ENCODE peak calls at places on chromosomes 1 and 21, in eight cellular contexts. One of them, this sample, is unnamed.

GRCh38 chr1:157842939-157843338 is 1.3 kb upstream of the CD5L start:
- DNase-seq in lower leg skin: no peak
- DNase-seq in upper lobe of right lung: no peak
- DNase-seq in GM23248: no peak
- DNase-seq in CD8-positive, alpha-beta T cell: no peak
- DNase-seq in HFF-Myc: no peak
- DNase-seq in left ventricle myocardium inferior: no peak
- DNase-seq in fibroblast of lung: no peak
- DNase-seq in this sample: no peak

GRCh38 chr1:158999301-159000069 is 10.2 kb upstream of the IFI16 start:
- DNase-seq in HFF-Myc: peak
- DNase-seq in lower leg skin: peak
- DNase-seq in GM23248: peak
- DNase-seq in CD8-positive, alpha-beta T cell: no peak
- DNase-seq in left ventricle myocardium inferior: peak
- DNase-seq in fibroblast of lung: peak
- DNase-seq in upper lobe of right lung: no peak
- DNase-seq in this sample: peak

GRCh38 chr1:195939844-195940243 is 668.4 kb downstream of the KCNT2 start:
- DNase-seq in GM23248: peak
- DNase-seq in fibroblast of lung: no peak
- DNase-seq in HFF-Myc: no peak
- DNase-seq in lower leg skin: no peak
- DNase-seq in left ventricle myocardium inferior: no peak
- DNase-seq in CD8-positive, alpha-beta T cell: no peak
- DNase-seq in upper lobe of right lung: no peak
- DNase-seq in this sample: no peak

GRCh38 chr1:25109527-25109926 is 122.8 kb downstream of the SYF2 start:
- DNase-seq in fibroblast of lung: no peak
- DNase-seq in HFF-Myc: no peak
- DNase-seq in upper lobe of right lung: no peak
- DNase-seq in GM23248: no peak
- DNase-seq in lower leg skin: no peak
- DNase-seq in CD8-positive, alpha-beta T cell: no peak
- DNase-seq in left ventricle myocardium inferior: no peak
- DNase-seq in this sample: no peak

GRCh38 chr1:24946861-24947658 is 17.0 kb upstream of the RUNX3 start:
- DNase-seq in fibroblast of lung: peak
- DNase-seq in GM23248: peak
- DNase-seq in CD8-positive, alpha-beta T cell: no peak
- DNase-seq in HFF-Myc: no peak
- DNase-seq in upper lobe of right lung: no peak
- DNase-seq in left ventricle myocardium inferior: no peak
- DNase-seq in lower leg skin: no peak
- DNase-seq in this sample: no peak

GRCh38 chr1:156601892-156602291 is 613 bp upstream of the GPATCH4 start:
- DNase-seq in upper lobe of right lung: peak
- DNase-seq in GM23248: no peak
- DNase-seq in left ventricle myocardium inferior: no peak
- DNase-seq in lower leg skin: no peak
- DNase-seq in HFF-Myc: no peak
- DNase-seq in fibroblast of lung: no peak
- DNase-seq in CD8-positive, alpha-beta T cell: no peak
- DNase-seq in this sample: no peak

GRCh38 chr1:145425436-145426029 is at the start of gene NBPF20:
- DNase-seq in GM23248: peak
- DNase-seq in lower leg skin: peak
- DNase-seq in fibroblast of lung: peak
- DNase-seq in left ventricle myocardium inferior: peak
- DNase-seq in CD8-positive, alpha-beta T cell: peak
- DNase-seq in upper lobe of right lung: peak
- DNase-seq in HFF-Myc: no peak
- DNase-seq in this sample: peak

GRCh38 chr1:239218296-239218695 is 168.1 kb upstream of the CHRM3 start:
- DNase-seq in upper lobe of right lung: no peak
- DNase-seq in lower leg skin: no peak
- DNase-seq in GM23248: no peak
- DNase-seq in HFF-Myc: no peak
- DNase-seq in fibroblast of lung: no peak
- DNase-seq in CD8-positive, alpha-beta T cell: no peak
- DNase-seq in left ventricle myocardium inferior: no peak
- DNase-seq in this sample: no peak

GRCh38 chr1:198121058-198121829 is 35.6 kb upstream of the NEK7 start:
- DNase-seq in GM23248: peak
- DNase-seq in lower leg skin: no peak
- DNase-seq in left ventricle myocardium inferior: no peak
- DNase-seq in fibroblast of lung: peak
- DNase-seq in CD8-positive, alpha-beta T cell: no peak
- DNase-seq in upper lobe of right lung: no peak
- DNase-seq in HFF-Myc: peak
- DNase-seq in this sample: no peak

GRCh38 chr1:28518745-28519341 is 13.0 kb downstream of the RCC1 start:
- DNase-seq in lower leg skin: no peak
- DNase-seq in left ventricle myocardium inferior: no peak
- DNase-seq in CD8-positive, alpha-beta T cell: peak
- DNase-seq in HFF-Myc: no peak
- DNase-seq in fibroblast of lung: no peak
- DNase-seq in upper lobe of right lung: no peak
- DNase-seq in GM23248: peak
- DNase-seq in this sample: no peak

GRCh38 chr1:203189951-203190352 is 3.4 kb upstream of the CHI3L1 start:
- DNase-seq in fibroblast of lung: peak
- DNase-seq in lower leg skin: peak
- DNase-seq in GM23248: no peak
- DNase-seq in upper lobe of right lung: peak
- DNase-seq in HFF-Myc: no peak
- DNase-seq in CD8-positive, alpha-beta T cell: no peak
- DNase-seq in left ventricle myocardium inferior: no peak
- DNase-seq in this sample: no peak

GRCh38 chr1:193058529-193059281 is 455 bp downstream of the UCHL5 start:
- DNase-seq in fibroblast of lung: peak
- DNase-seq in left ventricle myocardium inferior: peak
- DNase-seq in HFF-Myc: no peak
- DNase-seq in CD8-positive, alpha-beta T cell: peak
- DNase-seq in GM23248: peak
- DNase-seq in upper lobe of right lung: peak
- DNase-seq in lower leg skin: peak
- DNase-seq in this sample: peak

GRCh38 chr1:226095286-226095685 is 32.8 kb downstream of the H3-3A start:
- DNase-seq in fibroblast of lung: no peak
- DNase-seq in CD8-positive, alpha-beta T cell: no peak
- DNase-seq in upper lobe of right lung: peak
- DNase-seq in left ventricle myocardium inferior: no peak
- DNase-seq in GM23248: no peak
- DNase-seq in lower leg skin: peak
- DNase-seq in HFF-Myc: no peak
- DNase-seq in this sample: no peak

GRCh38 chr21:36818051-36818450 is 119.1 kb downstream of the SIM2 start:
- DNase-seq in upper lobe of right lung: no peak
- DNase-seq in fibroblast of lung: no peak
- DNase-seq in lower leg skin: no peak
- DNase-seq in left ventricle myocardium inferior: no peak
- DNase-seq in GM23248: no peak
- DNase-seq in HFF-Myc: no peak
- DNase-seq in CD8-positive, alpha-beta T cell: no peak
- DNase-seq in this sample: no peak

GRCh38 chr21:36820176-36821031 is 121.5 kb downstream of the SIM2 start:
- DNase-seq in left ventricle myocardium inferior: no peak
- DNase-seq in CD8-positive, alpha-beta T cell: no peak
- DNase-seq in HFF-Myc: no peak
- DNase-seq in GM23248: no peak
- DNase-seq in lower leg skin: no peak
- DNase-seq in upper lobe of right lung: no peak
- DNase-seq in fibroblast of lung: peak
- DNase-seq in this sample: no peak

GRCh38 chr21:36813071-36813470 is 114.2 kb downstream of the SIM2 start:
- DNase-seq in CD8-positive, alpha-beta T cell: no peak
- DNase-seq in GM23248: peak
- DNase-seq in fibroblast of lung: no peak
- DNase-seq in left ventricle myocardium inferior: no peak
- DNase-seq in upper lobe of right lung: no peak
- DNase-seq in lower leg skin: no peak
- DNase-seq in HFF-Myc: no peak
- DNase-seq in this sample: no peak

GRCh38 chr21:36815284-36815683 is 116.4 kb downstream of the SIM2 start:
- DNase-seq in fibroblast of lung: no peak
- DNase-seq in GM23248: no peak
- DNase-seq in left ventricle myocardium inferior: no peak
- DNase-seq in CD8-positive, alpha-beta T cell: no peak
- DNase-seq in lower leg skin: no peak
- DNase-seq in HFF-Myc: no peak
- DNase-seq in upper lobe of right lung: no peak
- DNase-seq in this sample: no peak

GRCh38 chr21:36816556-36817130 is 117.7 kb downstream of the SIM2 start:
- DNase-seq in left ventricle myocardium inferior: no peak
- DNase-seq in upper lobe of right lung: no peak
- DNase-seq in GM23248: no peak
- DNase-seq in lower leg skin: no peak
- DNase-seq in HFF-Myc: no peak
- DNase-seq in CD8-positive, alpha-beta T cell: no peak
- DNase-seq in fibroblast of lung: peak
- DNase-seq in this sample: no peak
- H3K4me3 ChIP-seq in left ventricle myocardium inferior: no peak
- H3K4me3 ChIP-seq in upper lobe of right lung: no peak
- H3K4me3 ChIP-seq in GM23248: no peak
- H3K4me3 ChIP-seq in lower leg skin: no peak
- H3K4me3 ChIP-seq in HFF-Myc: no peak
- H3K4me3 ChIP-seq in CD8-positive, alpha-beta T cell: no peak
- H3K4me3 ChIP-seq in fibroblast of lung: no peak
- H3K4me3 ChIP-seq in this sample: no peak

GRCh38 chr1:167726038-167726437 is 4.3 kb downstream of the MPZL1 start:
- DNase-seq in lower leg skin: no peak
- DNase-seq in HFF-Myc: no peak
- DNase-seq in CD8-positive, alpha-beta T cell: no peak
- DNase-seq in GM23248: no peak
- DNase-seq in fibroblast of lung: no peak
- DNase-seq in upper lobe of right lung: no peak
- DNase-seq in left ventricle myocardium inferior: no peak
- DNase-seq in this sample: no peak

GRCh38 chr1:167721617-167722151 is at the start of gene MPZL1:
- DNase-seq in left ventricle myocardium inferior: peak
- DNase-seq in CD8-positive, alpha-beta T cell: peak
- DNase-seq in GM23248: peak
- DNase-seq in HFF-Myc: peak
- DNase-seq in lower leg skin: peak
- DNase-seq in fibroblast of lung: peak
- DNase-seq in upper lobe of right lung: peak
- DNase-seq in this sample: peak

GRCh38 chr1:167722152-167722869 is 529 bp downstream of the MPZL1 start:
- DNase-seq in left ventricle myocardium inferior: no peak
- DNase-seq in fibroblast of lung: peak
- DNase-seq in upper lobe of right lung: peak
- DNase-seq in lower leg skin: peak
- DNase-seq in CD8-positive, alpha-beta T cell: no peak
- DNase-seq in HFF-Myc: no peak
- DNase-seq in GM23248: peak
- DNase-seq in this sample: peak

GRCh38 chr1:167722870-167723251 is 1.1 kb downstream of the MPZL1 start:
- DNase-seq in upper lobe of right lung: no peak
- DNase-seq in CD8-positive, alpha-beta T cell: no peak
- DNase-seq in left ventricle myocardium inferior: no peak
- DNase-seq in lower leg skin: no peak
- DNase-seq in GM23248: peak
- DNase-seq in HFF-Myc: no peak
- DNase-seq in fibroblast of lung: no peak
- DNase-seq in this sample: no peak

GRCh38 chr1:167723707-167724323 is 2.0 kb downstream of the MPZL1 start:
- DNase-seq in upper lobe of right lung: no peak
- DNase-seq in lower leg skin: no peak
- DNase-seq in fibroblast of lung: no peak
- DNase-seq in GM23248: no peak
- DNase-seq in CD8-positive, alpha-beta T cell: no peak
- DNase-seq in HFF-Myc: no peak
- DNase-seq in left ventricle myocardium inferior: no peak
- DNase-seq in this sample: no peak
- H3K4me3 ChIP-seq in upper lobe of right lung: no peak
- H3K4me3 ChIP-seq in lower leg skin: no peak
- H3K4me3 ChIP-seq in fibroblast of lung: peak
- H3K4me3 ChIP-seq in GM23248: peak
- H3K4me3 ChIP-seq in CD8-positive, alpha-beta T cell: no peak
- H3K4me3 ChIP-seq in HFF-Myc: peak
- H3K4me3 ChIP-seq in left ventricle myocardium inferior: peak
- H3K4me3 ChIP-seq in this sample: no peak

GRCh38 chr1:23814016-23814415 is 11.2 kb downstream of the HMGCL start:
- DNase-seq in left ventricle myocardium inferior: no peak
- DNase-seq in upper lobe of right lung: no peak
- DNase-seq in fibroblast of lung: peak
- DNase-seq in CD8-positive, alpha-beta T cell: no peak
- DNase-seq in HFF-Myc: no peak
- DNase-seq in GM23248: no peak
- DNase-seq in lower leg skin: no peak
- DNase-seq in this sample: no peak

GRCh38 chr1:23817633-23818032 is 7.6 kb downstream of the HMGCL start:
- DNase-seq in fibroblast of lung: no peak
- DNase-seq in upper lobe of right lung: no peak
- DNase-seq in CD8-positive, alpha-beta T cell: no peak
- DNase-seq in GM23248: no peak
- DNase-seq in lower leg skin: no peak
- DNase-seq in HFF-Myc: no peak
- DNase-seq in left ventricle myocardium inferior: no peak
- DNase-seq in this sample: no peak

GRCh38 chr1:23816932-23817331 is 8.3 kb downstream of the HMGCL start:
- DNase-seq in HFF-Myc: no peak
- DNase-seq in lower leg skin: no peak
- DNase-seq in left ventricle myocardium inferior: no peak
- DNase-seq in upper lobe of right lung: no peak
- DNase-seq in GM23248: no peak
- DNase-seq in CD8-positive, alpha-beta T cell: no peak
- DNase-seq in fibroblast of lung: no peak
- DNase-seq in this sample: no peak

GRCh38 chr1:23810818-23811420 is 10.4 kb upstream of the GALE start:
- DNase-seq in fibroblast of lung: no peak
- DNase-seq in HFF-Myc: no peak
- DNase-seq in left ventricle myocardium inferior: no peak
- DNase-seq in lower leg skin: no peak
- DNase-seq in GM23248: peak
- DNase-seq in CD8-positive, alpha-beta T cell: peak
- DNase-seq in upper lobe of right lung: no peak
- DNase-seq in this sample: no peak

GRCh38 chr1:23816361-23816760 is 8.9 kb downstream of the HMGCL start:
- DNase-seq in GM23248: no peak
- DNase-seq in HFF-Myc: no peak
- DNase-seq in upper lobe of right lung: no peak
- DNase-seq in fibroblast of lung: no peak
- DNase-seq in CD8-positive, alpha-beta T cell: no peak
- DNase-seq in left ventricle myocardium inferior: no peak
- DNase-seq in lower leg skin: no peak
- DNase-seq in this sample: no peak
- H3K4me3 ChIP-seq in GM23248: no peak
- H3K4me3 ChIP-seq in HFF-Myc: no peak
- H3K4me3 ChIP-seq in upper lobe of right lung: no peak
- H3K4me3 ChIP-seq in fibroblast of lung: no peak
- H3K4me3 ChIP-seq in CD8-positive, alpha-beta T cell: no peak
- H3K4me3 ChIP-seq in left ventricle myocardium inferior: no peak
- H3K4me3 ChIP-seq in lower leg skin: no peak
- H3K4me3 ChIP-seq in this sample: no peak

DNA sequence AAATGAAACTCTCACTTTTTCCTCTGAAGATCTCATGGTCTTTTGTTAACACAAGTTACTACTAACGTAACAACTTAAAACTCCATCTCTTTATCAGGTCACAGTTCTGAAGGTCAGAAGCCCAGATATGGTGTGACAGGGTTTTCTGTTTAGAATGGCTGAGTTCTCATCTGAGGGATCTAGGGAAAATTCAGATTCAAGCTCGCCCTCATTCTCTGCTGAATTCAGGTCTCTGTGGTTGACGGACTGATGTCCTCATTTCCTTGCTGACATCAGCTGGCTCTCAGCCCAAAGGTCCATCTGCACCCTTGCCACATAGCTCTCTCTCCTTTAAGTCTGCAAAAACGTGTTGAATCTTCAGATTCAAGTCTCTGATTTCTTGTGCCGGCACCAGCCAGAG is 6.1 kb upstream of the NTPCR start:
- DNase-seq in CD8-positive, alpha-beta T cell: no peak
- DNase-seq in HFF-Myc: no peak
- DNase-seq in left ventricle myocardium inferior: no peak
- DNase-seq in fibroblast of lung: no peak
- DNase-seq in lower leg skin: no peak
- DNase-seq in GM23248: no peak
- DNase-seq in upper lobe of right lung: no peak
- DNase-seq in this sample: no peak
- H3K4me3 ChIP-seq in CD8-positive, alpha-beta T cell: no peak
- H3K4me3 ChIP-seq in HFF-Myc: no peak
- H3K4me3 ChIP-seq in left ventricle myocardium inferior: no peak
- H3K4me3 ChIP-seq in fibroblast of lung: no peak
- H3K4me3 ChIP-seq in lower leg skin: no peak
- H3K4me3 ChIP-seq in GM23248: no peak
- H3K4me3 ChIP-seq in upper lobe of right lung: no peak
- H3K4me3 ChIP-seq in this sample: no peak

This sample was measured in heart right ventricle.